ENCODE peak calls at places on chromosomes 12 and 14, in five cellular contexts. One of them, this sample, is unnamed. For H3K9me3 and H3K4me1, the result is how much of the 10 kb centered on the place peaks cover.

GRCh38 chr14:86038401-86038985 is 508.5 kb downstream of the FLRT2 start:
- DNase-seq in GM23248: peak
- DNase-seq in pancreas: peak
- DNase-seq in testis: peak
- DNase-seq in psoas muscle: peak
- DNase-seq in this sample: peak

GRCh38 chr12:121799175-121799841 is 4.5 kb upstream of the SETD1B start:
- DNase-seq in psoas muscle: peak
- DNase-seq in pancreas: peak
- DNase-seq in testis: peak
- DNase-seq in GM23248: peak
- DNase-seq in this sample: peak

GRCh38 chr14:60161176-60162107 is 3.8 kb downstream of the DHRS7 start:
- DNase-seq in testis: no peak
- DNase-seq in GM23248: peak
- DNase-seq in psoas muscle: peak
- DNase-seq in pancreas: no peak
- DNase-seq in this sample: no peak

GRCh38 chr12:75208851-75209781 is 523 bp downstream of the KCNC2 start:
- DNase-seq in testis: peak
- DNase-seq in GM23248: peak
- DNase-seq in pancreas: peak
- DNase-seq in psoas muscle: peak
- DNase-seq in this sample: no peak

GRCh38 chr14:98069712-98070133 is 1202.3 kb downstream of the BCL11B start:
- DNase-seq in GM23248: peak
- DNase-seq in pancreas: no peak
- DNase-seq in psoas muscle: no peak
- DNase-seq in testis: no peak
- DNase-seq in this sample: no peak

GRCh38 chr14:53670701-53671100 is 285.9 kb downstream of the BMP4 start:
- DNase-seq in psoas muscle: no peak
- DNase-seq in pancreas: no peak
- DNase-seq in testis: no peak
- DNase-seq in GM23248: peak
- DNase-seq in this sample: no peak

GRCh38 chr12:110767863-110768262 is 25.2 kb upstream of the PPP1CC start:
- DNase-seq in testis: no peak
- DNase-seq in psoas muscle: no peak
- DNase-seq in GM23248: no peak
- DNase-seq in pancreas: no peak
- DNase-seq in this sample: no peak

GRCh38 chr12:106986625-106987389 is at the start of gene MTERF2:
- DNase-seq in pancreas: peak
- DNase-seq in psoas muscle: peak
- DNase-seq in testis: peak
- DNase-seq in GM23248: peak
- DNase-seq in this sample: peak

GRCh38 chr12:16095531-16096110 is 181.9 kb downstream of the SLC15A5 start:
- DNase-seq in GM23248: no peak
- DNase-seq in pancreas: no peak
- DNase-seq in testis: no peak
- DNase-seq in psoas muscle: no peak
- DNase-seq in this sample: no peak

GRCh38 chr12:115240251-115240650 is 556.3 kb upstream of the TBX3 start:
- DNase-seq in psoas muscle: no peak
- DNase-seq in pancreas: no peak
- DNase-seq in testis: no peak
- DNase-seq in GM23248: no peak
- DNase-seq in this sample: no peak

GRCh38 chr14:29463727-29464370 is 463.8 kb downstream of the PRKD1 start:
- DNase-seq in GM23248: peak
- DNase-seq in pancreas: no peak
- DNase-seq in testis: no peak
- DNase-seq in psoas muscle: no peak
- DNase-seq in this sample: no peak

GRCh38 chr12:120649442-120650248 is 9.2 kb downstream of the CABP1 start:
- DNase-seq in GM23248: peak
- DNase-seq in testis: no peak
- DNase-seq in psoas muscle: no peak
- DNase-seq in pancreas: no peak
- DNase-seq in this sample: no peak

GRCh38 chr14:33343016-33343415 is 404.3 kb downstream of the NPAS3 start:
- DNase-seq in testis: no peak
- DNase-seq in GM23248: peak
- DNase-seq in psoas muscle: no peak
- DNase-seq in pancreas: no peak
- DNase-seq in this sample: no peak

GRCh38 chr12:62008703-62009102 is 251.5 kb upstream of the USP15 start:
- DNase-seq in GM23248: no peak
- DNase-seq in testis: no peak
- DNase-seq in pancreas: no peak
- DNase-seq in psoas muscle: no peak
- DNase-seq in this sample: no peak

GRCh38 chr12:53344824-53345485 is 8.8 kb upstream of the SP7 start:
- DNase-seq in GM23248: peak
- DNase-seq in pancreas: peak
- DNase-seq in psoas muscle: peak
- DNase-seq in testis: peak
- DNase-seq in this sample: peak

GRCh38 chr12:50059440-50060119 is 2.2 kb downstream of the ASIC1 start:
- DNase-seq in psoas muscle: no peak
- DNase-seq in GM23248: no peak
- DNase-seq in testis: no peak
- DNase-seq in pancreas: no peak
- DNase-seq in this sample: peak

GRCh38 chr12:131860472-131861260 is 32.5 kb downstream of the MMP17 start:
- DNase-seq in pancreas: no peak
- DNase-seq in GM23248: peak
- DNase-seq in psoas muscle: peak
- DNase-seq in testis: no peak
- DNase-seq in this sample: peak

GRCh38 chr14:76653875-76654572 is 107.2 kb upstream of the VASH1 start:
- DNase-seq in GM23248: no peak
- DNase-seq in psoas muscle: no peak
- DNase-seq in pancreas: no peak
- DNase-seq in testis: no peak
- DNase-seq in this sample: no peak

GRCh38 chr14:70005281-70005805 is 126.1 kb downstream of the SMOC1 start:
- DNase-seq in pancreas: peak
- DNase-seq in testis: no peak
- DNase-seq in psoas muscle: no peak
- DNase-seq in GM23248: no peak
- DNase-seq in this sample: no peak

GRCh38 chr12:96303656-96304055 is 96.6 kb downstream of the CDK17 start:
- DNase-seq in GM23248: no peak
- DNase-seq in pancreas: no peak
- DNase-seq in testis: no peak
- DNase-seq in psoas muscle: no peak
- DNase-seq in this sample: no peak

GRCh38 chr12:41604830-41605229 is 416.7 kb downstream of the PDZRN4 start:
- DNase-seq in GM23248: no peak
- DNase-seq in pancreas: no peak
- DNase-seq in testis: no peak
- DNase-seq in psoas muscle: no peak
- DNase-seq in this sample: no peak

DNA sequence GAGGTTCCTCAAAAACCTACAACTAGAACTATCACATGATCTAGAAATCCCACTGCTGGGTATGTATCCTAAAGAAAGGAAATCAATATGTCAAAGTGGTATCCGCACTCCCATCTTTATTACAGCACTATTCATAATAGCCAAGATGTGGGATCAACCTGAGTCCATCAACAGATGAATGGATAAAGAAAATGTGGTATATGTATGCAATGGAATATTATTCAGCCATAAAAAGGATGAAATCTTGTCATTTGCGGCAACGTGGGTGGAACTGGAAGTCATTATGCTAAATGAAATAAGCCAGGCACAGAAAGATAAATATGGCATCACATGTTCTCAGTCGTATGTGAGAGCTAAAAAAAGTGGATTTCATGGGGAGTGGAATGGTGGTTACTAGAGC is 77.5 kb upstream of the DIO3 start:
- DNase-seq in GM23248: no peak
- DNase-seq in testis: no peak
- DNase-seq in pancreas: no peak
- DNase-seq in psoas muscle: no peak
- DNase-seq in this sample: no peak
- H3K9me3 ChIP-seq in GM23248: under half
- H3K9me3 ChIP-seq in testis: under half
- H3K9me3 ChIP-seq in pancreas: under half
- H3K9me3 ChIP-seq in psoas muscle: under half
- H3K9me3 ChIP-seq in this sample: under half

GRCh38 chr14:24133730-24134129 is 2.3 kb upstream of the PSME1 start:
- DNase-seq in pancreas: no peak
- DNase-seq in testis: no peak
- DNase-seq in GM23248: no peak
- DNase-seq in psoas muscle: no peak
- DNase-seq in this sample: no peak

GRCh38 chr14:24130717-24131548 is 474 bp downstream of the FITM1 start:
- DNase-seq in GM23248: no peak
- DNase-seq in testis: no peak
- DNase-seq in psoas muscle: peak
- DNase-seq in pancreas: peak
- DNase-seq in this sample: peak

GRCh38 chr14:24132061-24132685 is 1.7 kb downstream of the FITM1 start:
- DNase-seq in testis: no peak
- DNase-seq in psoas muscle: no peak
- DNase-seq in pancreas: peak
- DNase-seq in GM23248: no peak
- DNase-seq in this sample: peak

GRCh38 chr14:24131549-24131966 is 1.1 kb downstream of the FITM1 start:
- DNase-seq in testis: no peak
- DNase-seq in psoas muscle: no peak
- DNase-seq in GM23248: no peak
- DNase-seq in pancreas: peak
- DNase-seq in this sample: no peak

DNA sequence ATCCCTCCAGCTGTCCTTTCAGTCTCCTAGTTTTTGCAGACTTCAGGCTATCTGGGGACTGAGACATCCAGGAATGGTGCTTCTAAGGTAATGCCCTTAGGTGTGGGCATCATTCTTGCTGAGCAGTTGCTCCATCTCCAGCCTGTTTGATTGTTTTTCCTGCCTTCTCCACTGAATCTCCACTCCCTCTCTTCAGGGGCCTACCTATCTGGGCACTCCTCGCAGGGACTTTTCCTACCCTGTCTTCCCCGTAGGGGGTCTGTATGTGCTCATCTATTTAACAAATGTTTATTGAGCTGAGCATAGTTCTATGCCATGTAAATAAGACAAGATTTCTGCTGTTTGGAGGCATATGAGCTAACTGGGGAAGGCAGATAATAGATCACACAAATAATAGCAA is 2.5 kb downstream of the FITM1 start:
- DNase-seq in pancreas: no peak
- DNase-seq in psoas muscle: no peak
- DNase-seq in testis: no peak
- DNase-seq in GM23248: no peak
- DNase-seq in this sample: no peak
- H3K4me1 ChIP-seq in pancreas: under half
- H3K4me1 ChIP-seq in psoas muscle: under half
- H3K4me1 ChIP-seq in testis: under half
- H3K4me1 ChIP-seq in GM23248: under half
- H3K4me1 ChIP-seq in this sample: under half

GRCh38 chr12:34257093-34257492 is 234.8 kb downstream of the ALG10 start:
- DNase-seq in pancreas: no peak
- DNase-seq in GM23248: no peak
- DNase-seq in testis: no peak
- DNase-seq in psoas muscle: no peak
- DNase-seq in this sample: no peak
- H3K9me3 ChIP-seq in pancreas: under half
- H3K9me3 ChIP-seq in GM23248: under half
- H3K9me3 ChIP-seq in testis: under half
- H3K9me3 ChIP-seq in psoas muscle: under half
- H3K9me3 ChIP-seq in this sample: under half

GRCh38 chr14:89956294-89957009 is 725 bp downstream of the TDP1 start:
- DNase-seq in GM23248: peak
- DNase-seq in psoas muscle: peak
- DNase-seq in pancreas: peak
- DNase-seq in testis: peak
- DNase-seq in this sample: peak
- H3K4me1 ChIP-seq in GM23248: under half
- H3K4me1 ChIP-seq in psoas muscle: under half
- H3K4me1 ChIP-seq in pancreas: under half
- H3K4me1 ChIP-seq in testis: under half
- H3K4me1 ChIP-seq in this sample: under half

DNA sequence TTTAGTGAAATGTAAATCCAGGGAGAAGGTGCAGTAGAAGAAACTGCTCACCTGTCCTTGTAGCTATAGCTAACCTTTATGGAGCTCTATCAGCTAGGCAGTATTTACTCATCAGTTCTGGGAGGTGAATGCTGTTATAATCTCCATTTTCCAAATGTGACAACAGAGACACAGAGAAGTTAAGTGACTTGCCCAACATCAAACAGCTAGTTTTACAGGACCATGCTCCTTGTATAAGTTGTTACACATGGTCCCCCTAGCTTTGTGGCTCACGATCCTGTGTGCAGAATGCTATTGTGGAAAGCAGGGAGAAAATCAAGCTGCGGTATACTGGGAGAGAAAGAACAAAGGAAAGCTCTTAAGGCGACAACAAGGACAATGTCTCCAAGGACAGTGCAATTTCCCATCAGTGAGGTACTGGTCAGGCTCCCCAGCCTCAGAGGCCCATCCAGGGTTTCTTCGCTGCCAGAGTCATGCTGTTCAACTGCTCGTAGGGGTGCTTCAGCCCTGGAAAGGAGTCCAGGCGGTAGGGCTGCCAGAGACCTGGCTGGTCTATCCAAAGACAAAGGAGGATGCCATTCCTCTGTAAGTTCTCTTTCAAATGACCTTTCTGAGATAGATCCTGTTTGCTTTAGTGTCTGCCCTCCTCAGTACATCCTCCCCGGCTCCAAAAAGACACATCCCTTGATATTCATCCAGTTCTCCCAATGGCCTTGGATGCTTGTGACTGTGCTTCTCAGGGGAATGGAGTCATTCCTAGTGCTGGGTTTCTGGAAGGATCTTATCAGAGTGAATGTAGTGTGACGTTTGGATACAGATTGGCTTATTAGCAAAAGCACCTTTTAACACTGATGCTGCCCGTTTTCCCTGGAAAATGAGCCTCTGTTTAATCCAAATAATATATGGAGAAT is 95.5 kb downstream of the ARF6 start:
- DNase-seq in pancreas: no peak
- DNase-seq in testis: no peak
- DNase-seq in psoas muscle: no peak
- DNase-seq in GM23248: no peak
- DNase-seq in this sample: no peak
- H3K9me3 ChIP-seq in pancreas: under half
- H3K9me3 ChIP-seq in testis: under half
- H3K9me3 ChIP-seq in psoas muscle: under half
- H3K9me3 ChIP-seq in GM23248: under half
- H3K9me3 ChIP-seq in this sample: under half